ENCODE peak calls at places on chromosome 6, in seven cellular contexts. One of them, this sample, is unnamed.

GRCh38 chr6:105786890-105787655 is 299.1 kb upstream of the PRDM1 start:
- DNase-seq in left ventricle myocardium inferior: no peak
- DNase-seq in PC-9: no peak
- DNase-seq in breast epithelium: no peak
- DNase-seq in heart right ventricle: no peak
- DNase-seq in fibroblast of lung: no peak
- DNase-seq in CD8-positive, alpha-beta T cell: no peak
- DNase-seq in this sample: no peak

GRCh38 chr6:167093922-167094432 is 28.9 kb upstream of the CCR6 start:
- DNase-seq in PC-9: no peak
- DNase-seq in breast epithelium: no peak
- DNase-seq in fibroblast of lung: no peak
- DNase-seq in left ventricle myocardium inferior: no peak
- DNase-seq in CD8-positive, alpha-beta T cell: peak; percentile 56
- DNase-seq in heart right ventricle: no peak
- DNase-seq in this sample: peak; percentile 50

GRCh38 chr6:114934079-114934478 is 591.3 kb upstream of the HS3ST5 start:
- DNase-seq in breast epithelium: no peak
- DNase-seq in left ventricle myocardium inferior: no peak
- DNase-seq in fibroblast of lung: no peak
- DNase-seq in PC-9: no peak
- DNase-seq in heart right ventricle: no peak
- DNase-seq in CD8-positive, alpha-beta T cell: no peak
- DNase-seq in this sample: no peak

GRCh38 chr6:111993342-111993741 is 60.6 kb upstream of the CCN6 start:
- DNase-seq in PC-9: no peak
- DNase-seq in heart right ventricle: no peak
- DNase-seq in fibroblast of lung: no peak
- DNase-seq in CD8-positive, alpha-beta T cell: no peak
- DNase-seq in left ventricle myocardium inferior: no peak
- DNase-seq in breast epithelium: no peak
- DNase-seq in this sample: no peak

GRCh38 chr6:16130932-16131387 is 2.1 kb downstream of the MYLIP start:
- DNase-seq in fibroblast of lung: peak; percentile 84
- DNase-seq in CD8-positive, alpha-beta T cell: no peak
- DNase-seq in left ventricle myocardium inferior: no peak
- DNase-seq in PC-9: peak; percentile 43
- DNase-seq in breast epithelium: no peak
- DNase-seq in heart right ventricle: peak; percentile 63
- DNase-seq in this sample: peak; percentile 58

GRCh38 chr6:24777227-24777626 is 2.5 kb downstream of the GMNN start:
- DNase-seq in breast epithelium: no peak
- DNase-seq in CD8-positive, alpha-beta T cell: no peak
- DNase-seq in fibroblast of lung: no peak
- DNase-seq in PC-9: no peak
- DNase-seq in heart right ventricle: no peak
- DNase-seq in left ventricle myocardium inferior: no peak
- DNase-seq in this sample: no peak

GRCh38 chr6:8905647-8906231 is 470.4 kb upstream of the SLC35B3 start:
- DNase-seq in breast epithelium: no peak
- DNase-seq in left ventricle myocardium inferior: no peak
- DNase-seq in PC-9: no peak
- DNase-seq in fibroblast of lung: no peak
- DNase-seq in heart right ventricle: no peak
- DNase-seq in CD8-positive, alpha-beta T cell: no peak
- DNase-seq in this sample: no peak

GRCh38 chr6:139257821-139258398 is 33.9 kb downstream of the TXLNB start:
- DNase-seq in CD8-positive, alpha-beta T cell: no peak
- DNase-seq in heart right ventricle: no peak
- DNase-seq in breast epithelium: no peak
- DNase-seq in fibroblast of lung: no peak
- DNase-seq in PC-9: no peak
- DNase-seq in left ventricle myocardium inferior: no peak
- DNase-seq in this sample: no peak

GRCh38 chr6:41622210-41622990 is 15.9 kb upstream of the MDFI start:
- DNase-seq in left ventricle myocardium inferior: no peak
- DNase-seq in CD8-positive, alpha-beta T cell: no peak
- DNase-seq in PC-9: no peak
- DNase-seq in fibroblast of lung: no peak
- DNase-seq in breast epithelium: no peak
- DNase-seq in heart right ventricle: no peak
- DNase-seq in this sample: no peak

GRCh38 chr6:31576897-31577341 is 1.6 kb downstream of the TNF start:
- DNase-seq in PC-9: no peak
- DNase-seq in left ventricle myocardium inferior: no peak
- DNase-seq in CD8-positive, alpha-beta T cell: peak; percentile 37
- DNase-seq in heart right ventricle: no peak
- DNase-seq in fibroblast of lung: no peak
- DNase-seq in breast epithelium: no peak
- DNase-seq in this sample: no peak

GRCh38 chr6:69827491-69827890 is 30.7 kb upstream of the LMBRD1 start:
- DNase-seq in heart right ventricle: no peak
- DNase-seq in PC-9: no peak
- DNase-seq in fibroblast of lung: peak; percentile 78
- DNase-seq in breast epithelium: no peak
- DNase-seq in left ventricle myocardium inferior: no peak
- DNase-seq in CD8-positive, alpha-beta T cell: no peak
- DNase-seq in this sample: no peak

GRCh38 chr6:152380993-152381898 is 255.9 kb downstream of the SYNE1 start:
- DNase-seq in breast epithelium: peak; percentile 55
- DNase-seq in PC-9: peak; percentile 31
- DNase-seq in left ventricle myocardium inferior: peak; percentile 71
- DNase-seq in heart right ventricle: peak; percentile 86
- DNase-seq in fibroblast of lung: peak; percentile 98
- DNase-seq in CD8-positive, alpha-beta T cell: no peak
- DNase-seq in this sample: peak; percentile 65

GRCh38 chr6:168225471-168225901 is 94.1 kb downstream of the DACT2 start:
- DNase-seq in heart right ventricle: peak; percentile 32
- DNase-seq in CD8-positive, alpha-beta T cell: no peak
- DNase-seq in left ventricle myocardium inferior: peak; percentile 45
- DNase-seq in fibroblast of lung: no peak
- DNase-seq in breast epithelium: no peak
- DNase-seq in PC-9: no peak
- DNase-seq in this sample: no peak

GRCh38 chr6:147141690-147142308 is 62.4 kb upstream of the STXBP5 start:
- DNase-seq in CD8-positive, alpha-beta T cell: no peak
- DNase-seq in breast epithelium: no peak
- DNase-seq in left ventricle myocardium inferior: no peak
- DNase-seq in heart right ventricle: no peak
- DNase-seq in fibroblast of lung: peak; percentile 73
- DNase-seq in PC-9: no peak
- DNase-seq in this sample: no peak

GRCh38 chr6:219641-220198 is 72.6 kb upstream of the DUSP22 start:
- DNase-seq in left ventricle myocardium inferior: peak; percentile 64
- DNase-seq in fibroblast of lung: peak; percentile 62
- DNase-seq in CD8-positive, alpha-beta T cell: no peak
- DNase-seq in breast epithelium: no peak
- DNase-seq in PC-9: peak; percentile 3
- DNase-seq in heart right ventricle: peak; percentile 51
- DNase-seq in this sample: peak; percentile 47

GRCh38 chr6:83185096-83185495 is 8.0 kb downstream of the PGM3 start:
- DNase-seq in heart right ventricle: no peak
- DNase-seq in PC-9: no peak
- DNase-seq in breast epithelium: no peak
- DNase-seq in fibroblast of lung: no peak
- DNase-seq in left ventricle myocardium inferior: no peak
- DNase-seq in CD8-positive, alpha-beta T cell: no peak
- DNase-seq in this sample: no peak

GRCh38 chr6:166950443-166950821 is 5.9 kb downstream of the RNASET2 start:
- DNase-seq in fibroblast of lung: no peak
- DNase-seq in CD8-positive, alpha-beta T cell: no peak
- DNase-seq in breast epithelium: no peak
- DNase-seq in heart right ventricle: no peak
- DNase-seq in PC-9: no peak
- DNase-seq in left ventricle myocardium inferior: no peak
- DNase-seq in this sample: no peak

GRCh38 chr6:39879535-39879934 is 54.7 kb downstream of the MOCS1 start:
- DNase-seq in fibroblast of lung: peak; percentile 49
- DNase-seq in heart right ventricle: no peak
- DNase-seq in CD8-positive, alpha-beta T cell: no peak
- DNase-seq in left ventricle myocardium inferior: no peak
- DNase-seq in breast epithelium: no peak
- DNase-seq in PC-9: no peak
- DNase-seq in this sample: no peak
- H3K4me1 ChIP-seq in fibroblast of lung: peaks cover 10% of the 10 kb centered on the region
- H3K4me1 ChIP-seq in heart right ventricle: peaks cover 19% of the 10 kb centered on the region
- H3K4me1 ChIP-seq in CD8-positive, alpha-beta T cell: no peaks in the 10 kb centered on the region
- H3K4me1 ChIP-seq in left ventricle myocardium inferior: peaks cover 22% of the 10 kb centered on the region
- H3K4me1 ChIP-seq in breast epithelium: no peaks in the 10 kb centered on the region
- H3K4me1 ChIP-seq in PC-9: no peaks in the 10 kb centered on the region
- H3K4me1 ChIP-seq in this sample: peaks cover 10% of the 10 kb centered on the region

GRCh38 chr6:1850581-1851157 is 241.0 kb downstream of the FOXC1 start:
- DNase-seq in heart right ventricle: no peak
- DNase-seq in fibroblast of lung: no peak
- DNase-seq in PC-9: no peak
- DNase-seq in CD8-positive, alpha-beta T cell: no peak
- DNase-seq in left ventricle myocardium inferior: no peak
- DNase-seq in breast epithelium: no peak
- DNase-seq in this sample: no peak

GRCh38 chr6:1851681-1852456 is 242.2 kb downstream of the FOXC1 start:
- DNase-seq in breast epithelium: no peak
- DNase-seq in PC-9: no peak
- DNase-seq in heart right ventricle: no peak
- DNase-seq in fibroblast of lung: no peak
- DNase-seq in CD8-positive, alpha-beta T cell: no peak
- DNase-seq in left ventricle myocardium inferior: no peak
- DNase-seq in this sample: no peak

GRCh38 chr6:1846611-1847010 is 236.9 kb downstream of the FOXC1 start:
- DNase-seq in PC-9: no peak
- DNase-seq in left ventricle myocardium inferior: no peak
- DNase-seq in breast epithelium: no peak
- DNase-seq in fibroblast of lung: no peak
- DNase-seq in heart right ventricle: no peak
- DNase-seq in CD8-positive, alpha-beta T cell: no peak
- DNase-seq in this sample: no peak

GRCh38 chr6:1849686-1850580 is 240.2 kb downstream of the FOXC1 start:
- DNase-seq in fibroblast of lung: no peak
- DNase-seq in heart right ventricle: no peak
- DNase-seq in left ventricle myocardium inferior: no peak
- DNase-seq in CD8-positive, alpha-beta T cell: no peak
- DNase-seq in PC-9: no peak
- DNase-seq in breast epithelium: no peak
- DNase-seq in this sample: no peak

DNA sequence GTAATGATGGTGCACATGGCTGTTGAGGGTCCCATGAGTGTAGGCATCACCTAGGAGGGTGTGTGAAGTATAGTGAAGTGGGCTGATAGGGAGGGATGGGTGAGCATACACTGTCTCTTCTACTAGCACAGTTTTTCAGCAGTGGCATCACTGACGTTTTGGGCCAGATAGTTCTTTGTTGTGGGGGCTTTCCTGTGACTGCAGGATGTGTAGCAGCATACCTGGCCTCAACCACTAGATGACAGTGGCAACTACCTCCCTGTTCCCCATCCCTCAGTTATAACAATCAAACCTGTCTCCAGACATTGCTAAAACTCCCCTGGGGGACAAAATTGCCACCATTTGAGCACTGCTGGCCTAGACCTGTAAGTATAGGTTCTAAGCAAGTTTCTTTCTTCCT is 239.0 kb downstream of the FOXC1 start:
- DNase-seq in PC-9: no peak
- DNase-seq in CD8-positive, alpha-beta T cell: no peak
- DNase-seq in heart right ventricle: no peak
- DNase-seq in fibroblast of lung: no peak
- DNase-seq in breast epithelium: no peak
- DNase-seq in left ventricle myocardium inferior: no peak
- DNase-seq in this sample: no peak
- H3K4me3 ChIP-seq in PC-9: no peak overlapping the region
- H3K4me3 ChIP-seq in CD8-positive, alpha-beta T cell: no peak overlapping the region
- H3K4me3 ChIP-seq in heart right ventricle: no peak overlapping the region
- H3K4me3 ChIP-seq in fibroblast of lung: no peak overlapping the region
- H3K4me3 ChIP-seq in breast epithelium: no peak overlapping the region
- H3K4me3 ChIP-seq in left ventricle myocardium inferior: no peak overlapping the region
- H3K4me3 ChIP-seq in this sample: no peak overlapping the region

DNA sequence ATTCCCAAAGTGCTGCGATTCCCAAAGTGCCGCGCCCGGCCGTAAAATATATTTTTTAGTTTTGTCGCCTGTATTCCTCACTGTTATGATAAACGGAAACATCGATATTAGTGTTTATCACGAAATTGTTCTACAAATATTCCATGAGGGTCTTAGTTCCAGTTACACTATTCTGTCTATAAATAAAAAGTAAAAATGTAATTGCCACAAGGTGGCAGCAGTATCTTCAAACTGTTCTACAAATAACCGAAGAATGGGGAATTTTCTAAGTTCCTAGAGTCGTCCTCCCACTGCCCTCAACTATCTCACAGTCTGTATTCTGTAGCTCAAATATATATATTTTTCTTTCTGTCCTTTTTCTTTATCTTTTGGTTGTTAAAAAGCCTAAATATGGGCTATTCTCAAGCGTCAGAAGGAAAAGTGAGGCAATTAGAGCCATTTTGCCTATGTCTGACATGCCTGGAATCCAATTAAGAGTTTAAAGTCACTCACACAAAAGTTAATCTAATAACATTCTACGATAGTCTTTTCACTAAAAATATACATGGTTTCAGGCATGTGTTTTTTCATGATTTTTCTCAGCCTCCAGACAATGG is 14.1 kb upstream of the FAM162B start:
- DNase-seq in CD8-positive, alpha-beta T cell: no peak
- DNase-seq in fibroblast of lung: peak; percentile 21
- DNase-seq in left ventricle myocardium inferior: no peak
- DNase-seq in heart right ventricle: no peak
- DNase-seq in breast epithelium: no peak
- DNase-seq in PC-9: no peak
- DNase-seq in this sample: no peak
- TF ChIP-seq CTCF in CD8-positive, alpha-beta T cell: peak; percentile 38
- TF ChIP-seq CTCF in fibroblast of lung: peak; percentile 42
- TF ChIP-seq CTCF in left ventricle myocardium inferior: peak; percentile 57
- TF ChIP-seq CTCF in heart right ventricle: peak; percentile 66
- TF ChIP-seq CTCF in breast epithelium: no peak
- TF ChIP-seq CTCF in PC-9: peak; percentile 79
- TF ChIP-seq CTCF in this sample: no peak

GRCh38 chr6:98039876-98040605 is 757.0 kb upstream of the MMS22L start:
- DNase-seq in fibroblast of lung: peak; percentile 26
- DNase-seq in PC-9: peak; percentile 6
- DNase-seq in heart right ventricle: no peak
- DNase-seq in CD8-positive, alpha-beta T cell: no peak
- DNase-seq in left ventricle myocardium inferior: no peak
- DNase-seq in breast epithelium: no peak
- DNase-seq in this sample: no peak
- H3K4me1 ChIP-seq in fibroblast of lung: no peaks in the 10 kb centered on the region
- H3K4me1 ChIP-seq in PC-9: no peaks in the 10 kb centered on the region
- H3K4me1 ChIP-seq in heart right ventricle: no peaks in the 10 kb centered on the region
- H3K4me1 ChIP-seq in CD8-positive, alpha-beta T cell: no peaks in the 10 kb centered on the region
- H3K4me1 ChIP-seq in left ventricle myocardium inferior: no peaks in the 10 kb centered on the region
- H3K4me1 ChIP-seq in breast epithelium: no peaks in the 10 kb centered on the region
- H3K4me1 ChIP-seq in this sample: no peaks in the 10 kb centered on the region